ENCODE peak calls at places on chromosomes 16 and 17, in six cellular contexts. T is heart right ventricle, I is esophagus squamous epithelium, G is fibroblast of the aortic adventitia, C is fibroblast of mammary gland, M is GM06990. L is an unnamed sample.
A peak's percentile ranks its signal among the peaks of the same experiment; 100 is the strongest.

GRCh38 chr17:33016920-33017319 is 25.3 kb downstream of the SPACA3 start:
- DNase-seq in G (no peak), T (no peak), I (no peak), C (no peak), M (no peak), L (no peak)

GRCh38 chr17:5919104-5919503 is 151.1 kb upstream of the WSCD1 start:
- DNase-seq in M (no peak), C (no peak), I (no peak), T (no peak), G (no peak), L (no peak)

GRCh38 chr17:72660274-72661092 is 432.0 kb downstream of the SLC39A11 start:
- DNase-seq in M (no peak), I (no peak), T (no peak), G (no peak), C (no peak), L (no peak)

GRCh38 chr17:44736551-44737240 is 22.1 kb upstream of the ADAM11 start:
- DNase-seq in I (no peak), G (no peak), C (no peak), T (no peak), M (no peak), L (no peak)

GRCh38 chr17:1372618-1373017 is 27.4 kb downstream of the YWHAE start:
- DNase-seq in I (no peak), M (no peak), G (no peak), T (no peak), C (no peak), L (no peak)

GRCh38 chr17:4332296-4332970 is 34.0 kb downstream of the UBE2G1 start:
- DNase-seq in M (no peak), G (no peak), I (no peak), T (no peak), C (no peak), L (no peak)

GRCh38 chr16:8575399-8575798 is 14.9 kb downstream of the TMEM114 start:
- DNase-seq in G (no peak), I (no peak), C (no peak), M (no peak), T (no peak), L (no peak)

GRCh38 chr16:29925173-29925804 is 737 bp downstream of the KCTD13 start:
- DNase-seq in G (peak; percentile 16), M (no peak), C (no peak), I (no peak), T (no peak), L (no peak)

GRCh38 chr16:31072540-31073072 is 1.4 kb downstream of the ZNF668 start:
- DNase-seq in M (peak; percentile 47), C (peak; percentile 64), G (peak; percentile 42), I (no peak), T (no peak), L (peak; percentile 41)
- TF ChIP-seq CTCF in M (no peak), C (no peak), G (no peak), I (no peak), T (no peak), L (peak; percentile 12)

DNA sequence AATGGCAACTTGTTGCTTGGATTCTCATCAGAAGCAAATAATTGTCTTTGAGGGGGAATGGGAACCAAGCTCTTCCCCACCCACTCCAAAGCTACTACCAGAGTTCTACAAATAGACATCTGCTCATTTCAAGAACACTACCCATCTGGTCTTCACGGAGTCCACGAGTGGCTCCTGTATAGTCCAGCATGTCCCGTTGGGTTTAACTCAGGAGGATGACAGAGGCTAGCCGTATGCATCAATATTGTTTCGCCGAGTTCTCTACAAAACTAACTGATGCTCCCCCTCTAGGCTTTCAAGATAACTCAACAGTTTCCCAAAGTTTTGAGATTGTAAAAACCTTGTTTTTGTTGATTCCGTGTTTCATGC is 730 bp upstream of the BLMH start:
- DNase-seq in G (no peak), T (no peak), I (no peak), M (no peak), C (no peak), L (no peak)
- H3K4me3 ChIP-seq in G (peak overlapping the region; percentile 75), T (peak overlapping the region; percentile 97), I (peak overlapping the region; percentile 99), M (peak overlapping the region; percentile 79), C (peak overlapping the region; percentile 61), L (peak overlapping the region; percentile 65)

DNA sequence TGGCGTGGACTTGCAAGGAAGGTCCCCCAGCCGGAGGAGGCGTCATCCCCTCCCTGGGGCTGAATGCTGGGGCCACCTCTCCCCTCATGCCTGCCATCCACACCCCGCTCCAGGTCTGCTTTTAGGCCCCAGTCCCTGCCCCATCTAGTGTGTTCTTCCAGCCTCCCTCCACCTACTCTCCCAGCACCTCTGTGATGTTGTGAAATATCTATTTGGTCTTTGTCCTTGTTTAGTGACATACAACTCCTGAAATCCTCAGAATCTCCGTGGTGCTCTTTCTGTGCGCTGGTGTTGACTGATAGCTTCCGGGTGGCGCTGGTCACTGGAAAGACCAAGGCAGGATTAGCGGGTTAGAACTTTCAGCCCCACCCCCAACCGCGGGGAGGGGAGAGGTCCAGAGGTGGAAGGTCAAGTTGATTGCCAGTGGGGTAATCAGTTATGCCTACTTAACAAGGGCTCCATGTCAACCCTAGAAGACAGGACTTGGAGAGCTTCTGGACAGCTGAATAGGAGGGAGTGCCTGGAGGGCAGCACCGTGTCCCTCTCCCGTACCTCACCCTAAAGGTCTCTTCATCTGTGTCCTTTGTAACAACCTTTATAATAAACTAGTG is 10.1 kb downstream of the TBC1D24 start:
- DNase-seq in I (no peak), M (no peak), C (no peak), G (no peak), T (no peak), L (no peak)
- TF ChIP-seq CTCF in I (no peak), M (no peak), C (no peak), G (no peak), T (no peak), L (no peak)

GRCh38 chr16:66750279-66751134 is 902 bp downstream of the DYNC1LI2 start:
- DNase-seq in C (no peak), G (no peak), T (no peak), M (no peak), I (no peak), L (peak; percentile 6)

GRCh38 chr16:66752958-66753357 is 1.5 kb upstream of the DYNC1LI2 start:
- DNase-seq in I (no peak), T (no peak), G (no peak), M (no peak), C (no peak), L (no peak)

GRCh38 chr16:66752379-66752778 is 970 bp upstream of the DYNC1LI2 start:
- DNase-seq in M (no peak), G (no peak), C (no peak), T (no peak), I (no peak), L (no peak)

GRCh38 chr16:66751135-66751991 is at the start of gene DYNC1LI2:
- DNase-seq in C (peak; percentile 55), I (no peak), M (peak; percentile 84), G (peak; percentile 61), T (peak; percentile 83), L (peak; percentile 73)

GRCh38 chr16:66751992-66752322 is 548 bp upstream of the DYNC1LI2 start:
- DNase-seq in I (no peak), M (no peak), C (no peak), T (no peak), G (no peak), L (no peak)
- H3K4me3 ChIP-seq in I (peak overlapping the region; percentile 99), M (peak overlapping the region; percentile 31), C (peak overlapping the region; percentile 25), T (peak overlapping the region; percentile 98), G (peak overlapping the region; percentile 42), L (peak overlapping the region; percentile 52)

DNA sequence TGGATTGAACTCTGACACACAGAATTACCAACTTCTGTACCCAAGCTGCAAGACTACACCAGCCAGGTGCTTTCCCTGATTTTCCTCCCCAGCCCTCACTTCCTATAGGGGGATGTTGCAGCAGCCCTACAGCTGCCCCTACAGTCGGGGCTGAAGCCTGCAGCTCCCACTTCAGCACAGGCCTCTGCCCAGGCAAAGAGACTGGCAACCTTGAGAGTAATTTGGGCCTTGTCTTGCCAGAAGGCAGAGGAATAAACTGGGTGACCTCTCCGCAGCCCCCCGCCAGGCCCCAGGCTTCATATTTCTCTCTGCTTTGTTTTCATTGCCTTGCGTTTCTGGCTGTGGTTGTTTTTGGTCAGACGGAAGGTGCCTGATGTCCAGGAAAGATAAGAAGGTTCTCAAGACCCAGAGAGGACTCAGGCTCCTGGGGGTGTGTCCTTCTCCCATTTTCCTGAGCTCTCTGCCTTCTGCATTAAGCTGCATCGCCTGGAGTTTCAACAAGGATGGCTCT is 32.0 kb downstream of the SLC6A4 start:
- DNase-seq in T (no peak), G (no peak), I (no peak), M (no peak), C (no peak), L (no peak)
- TF ChIP-seq CTCF in T (no peak), G (no peak), I (no peak), M (peak; percentile 50), C (no peak), L (no peak)

GRCh38 chr17:49887744-49888360 is 40.0 kb upstream of the TAC4 start:
- DNase-seq in C (no peak), G (no peak), T (no peak), M (no peak), I (no peak), L (no peak)
- H3K4me3 ChIP-seq in C (no peak overlapping the region), G (no peak overlapping the region), T (no peak overlapping the region), M (no peak overlapping the region), I (no peak overlapping the region), L (no peak overlapping the region)

L was measured in AG10803.